ENCODE peak calls at places on chromosomes 13 and 19, in four cellular contexts. F, C, O and D are unnamed samples. For H3K4me1, the result is how much of the 10 kb centered on the place peaks cover.

GRCh38 chr19:49701271-49701786 is 10.4 kb downstream of the CPT1C start:
- DNase-seq in F (no peak), C (no peak), O (no peak), D (no peak)

GRCh38 chr19:1009976-1010538 is 9.8 kb downstream of the GRIN3B start:
- DNase-seq in F (no peak), C (no peak), O (no peak), D (no peak)

GRCh38 chr19:56765107-56765506 is 75.4 kb downstream of the PEG3 start:
- DNase-seq in F (no peak), C (peak), O (peak), D (peak)

GRCh38 chr13:60335531-60335930 is 61.5 kb upstream of the TDRD3 start:
- DNase-seq in F (peak), C (no peak), O (peak), D (no peak)

GRCh38 chr19:48400018-48400742 is 6.7 kb downstream of the GRIN2D start:
- DNase-seq in F (peak), C (no peak), O (peak), D (peak)

GRCh38 chr19:7393459-7393858 is 44.7 kb downstream of the ARHGEF18 start:
- DNase-seq in F (no peak), C (no peak), O (no peak), D (no peak)

GRCh38 chr19:55606817-55607216 is 1.4 kb downstream of the ZNF865 start:
- DNase-seq in F (no peak), C (no peak), O (no peak), D (no peak)

GRCh38 chr13:25300861-25301346 is 521 bp upstream of the NUP58 start:
- DNase-seq in F (peak), C (peak), O (peak), D (peak)

GRCh38 chr13:89375839-89376238 is 1704.7 kb downstream of the SLITRK5 start:
- DNase-seq in F (no peak), C (no peak), O (peak), D (no peak)

GRCh38 chr19:3619631-3620012 is 7.0 kb downstream of the CACTIN start:
- DNase-seq in F (no peak), C (no peak), O (no peak), D (no peak)

GRCh38 chr19:37930416-37930815 is 23.4 kb downstream of the SIPA1L3 start:
- DNase-seq in F (no peak), C (no peak), O (peak), D (no peak)

GRCh38 chr19:55368701-55369563 is 1.3 kb downstream of the IL11 start:
- DNase-seq in F (peak), C (no peak), O (peak), D (no peak)

GRCh38 chr13:66139701-66140100 is 1090.4 kb downstream of the PCDH9 start:
- DNase-seq in F (no peak), C (no peak), O (no peak), D (no peak)

GRCh38 chr13:31236211-31236786 is 36.5 kb downstream of the B3GLCT start:
- DNase-seq in F (peak), C (no peak), O (peak), D (no peak)

GRCh38 chr13:97986841-97987240 is 33.4 kb downstream of the IPO5 start:
- DNase-seq in F (no peak), C (no peak), O (no peak), D (no peak)

GRCh38 chr19:7849631-7850428 is 19.8 kb downstream of the EVI5L start:
- DNase-seq in F (no peak), C (no peak), O (no peak), D (no peak)

GRCh38 chr19:53511933-53512374 is 26.0 kb upstream of the ZNF331 start:
- DNase-seq in F (peak), C (peak), O (peak), D (peak)

GRCh38 chr13:45295536-45295935 is 45.4 kb downstream of the TPT1 start:
- DNase-seq in F (no peak), C (no peak), O (no peak), D (peak)

GRCh38 chr19:49801966-49802661 is 11.0 kb downstream of the FUZ start:
- DNase-seq in F (peak), C (peak), O (peak), D (peak)

DNA sequence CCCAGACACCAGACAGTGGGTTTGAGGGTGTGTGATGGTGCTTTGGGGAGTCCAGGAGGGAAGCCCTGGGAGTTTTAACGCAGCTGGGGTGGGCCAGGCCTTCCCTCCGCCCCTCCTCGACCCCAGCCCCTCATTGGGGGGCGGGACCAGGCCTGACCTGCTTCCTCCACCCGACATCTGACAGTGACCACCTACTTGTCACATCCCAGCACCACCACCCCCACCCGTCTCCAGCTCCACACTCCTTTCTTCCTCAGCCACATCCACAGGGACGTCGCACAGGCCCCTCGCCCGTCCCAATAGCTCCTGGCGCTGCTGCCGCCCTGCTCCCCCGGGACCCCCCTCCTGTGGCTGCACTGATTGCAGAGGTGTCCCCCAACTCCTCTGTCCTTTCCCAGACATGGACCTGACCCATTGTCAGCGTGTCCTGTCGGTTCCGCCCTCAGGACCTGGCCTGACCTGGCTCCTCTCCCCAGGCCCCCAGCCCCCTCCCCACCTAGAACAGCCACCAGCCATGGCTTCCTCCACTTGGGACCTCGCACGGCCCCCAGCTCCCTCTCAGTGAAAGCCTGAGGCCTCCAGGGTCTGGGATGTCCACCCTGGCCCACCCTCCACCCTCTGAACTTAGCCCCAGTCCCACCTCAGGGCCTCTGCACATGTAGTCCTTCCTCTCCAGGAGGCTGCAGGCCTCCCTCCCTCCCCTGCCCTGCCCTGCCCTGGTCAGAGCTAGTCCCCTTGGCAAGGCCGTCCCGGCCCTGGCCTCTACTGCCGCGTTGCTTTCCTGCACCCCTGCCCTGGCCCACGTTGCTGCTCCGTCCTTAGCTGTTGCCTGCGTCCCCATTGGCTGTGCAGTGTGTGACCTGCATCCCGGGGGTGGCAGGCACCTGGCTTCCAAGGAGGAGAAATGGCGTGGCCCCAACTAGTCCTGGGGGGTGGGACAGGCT is 30.4 kb downstream of the COMP start:
- DNase-seq in F (no peak), C (no peak), O (no peak), D (no peak)
- H3K4me1 ChIP-seq in F (under half), C (under half), O (under half), D (under half)

DNA sequence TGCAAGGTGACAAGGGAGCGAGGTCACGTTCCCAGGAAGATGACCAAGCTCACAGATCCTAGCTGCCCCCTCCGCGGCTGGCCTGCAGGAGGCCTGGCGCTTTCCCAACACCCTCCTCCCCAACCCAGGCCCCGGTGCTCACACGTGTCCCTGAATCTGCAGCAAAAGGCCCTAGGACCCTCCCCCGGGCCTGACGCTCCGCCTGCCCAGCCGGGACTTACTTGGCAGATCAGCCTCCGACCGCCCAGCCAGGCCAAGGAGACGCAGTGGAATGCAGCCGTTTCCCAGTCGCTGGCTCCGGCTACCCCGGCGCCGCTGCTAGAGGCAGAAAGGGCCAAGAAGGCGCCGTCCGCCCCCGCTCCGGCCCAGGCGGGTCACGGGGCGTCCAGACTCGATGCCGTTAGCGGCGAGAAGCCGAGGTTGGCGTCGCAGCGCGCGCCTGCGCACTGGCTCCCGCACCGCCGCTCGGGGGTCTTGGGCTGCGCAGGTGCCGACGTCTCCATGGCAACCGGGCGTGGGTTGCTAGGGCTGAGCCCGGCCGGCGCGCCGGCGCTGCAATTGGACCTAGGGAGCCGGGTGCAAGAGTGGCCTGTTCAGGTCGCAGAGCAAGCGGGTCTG is at the start of gene PNMA8A:
- DNase-seq in F (peak), C (peak), O (peak), D (peak)
- TF ChIP-seq CTCF in F (no peak), C (no peak), O (peak), D (no peak)

GRCh38 chr19:15300533-15301194 is 31.7 kb downstream of the BRD4 start:
- DNase-seq in F (no peak), C (no peak), O (peak), D (no peak)

GRCh38 chr19:15307169-15307568 is 25.2 kb downstream of the BRD4 start:
- DNase-seq in F (no peak), C (no peak), O (no peak), D (no peak)

GRCh38 chr19:15305582-15306334 is 26.6 kb downstream of the BRD4 start:
- DNase-seq in F (no peak), C (no peak), O (no peak), D (no peak)

GRCh38 chr19:15303105-15303780 is 29.1 kb downstream of the BRD4 start:
- DNase-seq in F (no peak), C (no peak), O (no peak), D (no peak)

DNA sequence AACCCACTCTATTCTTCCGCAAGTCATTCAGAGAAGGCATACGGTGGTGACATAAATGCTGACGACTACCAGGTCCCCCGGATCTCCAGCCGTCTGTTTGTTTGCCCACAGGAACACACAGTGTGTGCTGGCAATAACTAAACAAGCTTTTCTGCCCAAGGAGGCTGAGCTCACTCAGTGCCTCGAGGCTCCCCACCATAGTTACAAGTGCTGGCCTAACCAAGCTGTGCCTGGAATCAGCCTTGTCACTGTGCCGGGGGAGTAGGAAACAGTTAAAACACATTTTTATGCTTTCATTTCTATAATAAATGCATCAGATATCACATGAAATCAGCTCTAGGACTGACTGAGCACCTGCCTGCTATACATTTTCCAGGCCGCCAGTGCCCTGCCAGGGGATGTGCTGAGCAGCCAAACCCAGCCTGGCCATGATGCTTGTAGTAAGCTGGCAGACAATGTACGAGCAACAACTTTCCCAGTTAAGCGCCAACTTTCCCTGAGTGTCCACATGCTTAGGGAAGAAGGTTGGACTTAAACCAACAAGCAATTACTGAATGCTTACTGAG is 28.1 kb downstream of the BRD4 start:
- DNase-seq in F (no peak), C (no peak), O (no peak), D (no peak)
- H3K4me1 ChIP-seq in F (under half), C (under half), O (under half), D (under half)

DNA sequence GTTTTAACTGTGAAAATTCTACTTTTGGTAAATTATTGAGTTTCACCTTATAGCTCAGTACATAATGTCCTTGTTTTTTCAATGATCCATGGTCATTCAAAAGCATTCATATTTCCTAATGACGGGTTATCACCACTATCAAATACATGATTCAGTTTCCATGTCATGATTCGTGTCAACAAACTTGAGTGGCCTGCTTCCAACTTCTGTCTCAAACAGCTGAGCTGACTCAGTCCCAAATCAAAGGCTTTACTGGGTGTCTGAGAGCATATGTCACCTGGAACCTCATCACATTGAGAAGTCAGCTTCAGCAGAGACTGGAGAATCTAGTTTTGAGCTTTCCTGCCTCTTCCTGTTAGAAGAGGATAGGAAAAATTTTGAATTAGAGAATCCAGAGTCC is 40.3 kb upstream of the SGCG start:
- DNase-seq in F (no peak), C (no peak), O (no peak), D (no peak)
- TF ChIP-seq CTCF in F (no peak), C (no peak), O (no peak), D (no peak)

GRCh38 chr19:19417618-19418270 is 12.3 kb downstream of the GATAD2A start:
- DNase-seq in F (no peak), C (no peak), O (no peak), D (no peak)
- H3K4me1 ChIP-seq in F (under half), C (under half), O (under half), D (under half)

GRCh38 chr13:64993514-64994164 is 2236.5 kb downstream of the PCDH9 start:
- DNase-seq in F (no peak), C (no peak), O (no peak), D (no peak)

GRCh38 chr13:64992314-64992713 is 2237.8 kb downstream of the PCDH9 start:
- DNase-seq in F (no peak), C (no peak), O (no peak), D (no peak)

DNA sequence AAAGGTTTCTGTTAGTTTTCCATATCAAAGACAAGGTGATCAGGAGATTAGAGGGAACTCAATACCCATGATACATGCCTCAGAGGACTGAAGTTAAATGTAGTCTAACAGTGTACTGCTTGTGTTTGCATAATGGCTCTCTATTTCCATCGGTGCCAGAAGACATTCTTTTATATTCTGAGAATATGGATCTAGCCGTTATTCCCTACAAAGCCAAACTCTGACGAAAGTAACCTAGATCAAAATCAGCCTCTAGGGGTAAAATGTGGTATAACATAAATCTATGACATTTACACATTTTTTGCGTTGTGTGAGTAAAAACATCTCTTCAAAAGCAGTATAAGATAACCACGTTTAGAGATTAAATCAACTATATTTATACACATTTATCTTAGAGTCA is 2232.7 kb downstream of the PCDH9 start:
- DNase-seq in F (no peak), C (no peak), O (no peak), D (no peak)
- TF ChIP-seq CTCF in F (peak), C (no peak), O (no peak), D (no peak)

DNA sequence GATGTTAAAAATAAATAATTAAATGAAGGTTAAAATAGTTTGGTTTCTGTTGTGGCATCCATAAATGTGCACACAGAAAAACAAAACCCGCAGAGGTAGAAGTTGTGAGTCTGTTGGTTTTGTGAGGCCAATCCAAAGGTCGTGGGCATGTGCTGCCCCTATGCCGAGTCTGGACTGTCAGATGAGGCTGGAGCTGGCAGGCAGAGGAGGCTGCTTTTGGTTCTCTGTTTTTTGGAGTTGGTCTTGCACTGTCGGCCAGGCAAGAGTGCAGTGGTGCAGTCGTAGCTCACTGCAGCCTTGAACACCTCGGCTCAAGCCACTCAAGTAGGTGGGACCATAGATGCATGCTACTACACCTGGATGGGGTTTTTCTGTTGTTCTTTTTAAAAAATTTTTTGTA is 43.7 kb downstream of the TSSK6 start:
- DNase-seq in F (no peak), C (no peak), O (no peak), D (no peak)
- H3K4me1 ChIP-seq in F (under half), C (under half), O (under half), D (under half)

GRCh38 chr19:9128171-9128570 is 1.4 kb upstream of the OR7G3 start:
- DNase-seq in F (no peak), C (no peak), O (peak), D (no peak)

GRCh38 chr19:9130965-9131364 is 4.2 kb upstream of the OR7G3 start:
- DNase-seq in F (no peak), C (no peak), O (no peak), D (no peak)

GRCh38 chr19:9132422-9132821 is 5.7 kb upstream of the OR7G3 start:
- DNase-seq in F (no peak), C (no peak), O (no peak), D (no peak)

DNA sequence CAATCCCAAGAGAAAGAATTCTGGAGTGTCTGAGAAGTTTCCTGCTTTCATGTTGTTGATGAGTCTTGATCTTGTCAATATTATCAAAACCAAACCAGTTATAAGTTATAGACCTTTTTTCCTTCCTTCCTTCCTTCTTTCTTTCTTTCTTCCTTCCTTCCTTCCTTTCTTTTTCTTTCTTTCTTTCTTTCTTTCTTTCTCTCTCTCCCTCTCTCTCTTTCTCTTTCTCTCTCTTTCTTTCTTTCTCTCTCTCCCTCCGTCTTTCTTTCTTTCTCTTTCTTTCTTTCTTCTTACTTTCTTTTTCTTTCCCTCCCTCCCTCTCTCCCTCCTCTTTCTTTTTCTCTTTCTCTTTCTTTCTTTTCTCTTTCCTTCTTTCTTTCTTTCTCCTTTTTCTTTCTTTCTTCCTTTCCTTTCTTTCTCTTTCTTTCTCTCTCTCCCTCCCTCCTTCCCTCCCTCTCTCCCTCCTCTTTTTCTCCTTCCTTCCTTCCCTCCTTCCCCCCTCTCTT is at the start of gene OR7G3:
- DNase-seq in F (no peak), C (no peak), O (no peak), D (no peak)
- TF ChIP-seq CTCF in F (no peak), C (no peak), O (no peak), D (no peak)